ENCODE peak calls at places on chromosome 6, in five cellular contexts. I, K, Q, Y and B are unnamed samples. For H3K9me3 and H3K4me1, the result is how much of the 10 kb centered on the place peaks cover.

GRCh38 chr6:25998379-25998778 is 35.8 kb downstream of the TRIM38 start:
- DNase-seq in I (no peak), K (no peak), Q (no peak), Y (no peak), B (no peak)

GRCh38 chr6:149224399-149224798 is 93.1 kb upstream of the TAB2 start:
- DNase-seq in I (no peak), K (no peak), Q (no peak), Y (peak), B (no peak)

GRCh38 chr6:143721642-143722041 is 43.9 kb downstream of the PHACTR2 start:
- DNase-seq in I (no peak), K (no peak), Q (no peak), Y (peak), B (no peak)

GRCh38 chr6:158531970-158532369 is 27.9 kb upstream of the TMEM181 start:
- DNase-seq in I (no peak), K (no peak), Q (no peak), Y (no peak), B (no peak)

GRCh38 chr6:158713469-158713868 is 63.6 kb downstream of the SYTL3 start:
- DNase-seq in I (no peak), K (no peak), Q (no peak), Y (no peak), B (no peak)

GRCh38 chr6:56663344-56663743 is 20.7 kb upstream of the DST start:
- DNase-seq in I (no peak), K (no peak), Q (no peak), Y (no peak), B (no peak)

GRCh38 chr6:11277275-11278206 is 45.1 kb upstream of the NEDD9 start:
- DNase-seq in I (no peak), K (no peak), Q (no peak), Y (peak), B (no peak)

GRCh38 chr6:29853245-29853644 is 25.6 kb downstream of the HLA-G start:
- DNase-seq in I (no peak), K (no peak), Q (no peak), Y (no peak), B (no peak)

GRCh38 chr6:11734861-11735652 is 43.5 kb downstream of the ADTRP start:
- DNase-seq in I (no peak), K (no peak), Q (no peak), Y (peak), B (no peak)

GRCh38 chr6:106520711-106521367 is 108.5 kb downstream of the RTN4IP1 start:
- DNase-seq in I (no peak), K (peak), Q (peak), Y (no peak), B (no peak)

GRCh38 chr6:78867370-78868040 is at the start of gene IRAK1BP1:
- DNase-seq in I (peak), K (peak), Q (peak), Y (peak), B (peak)
- TF ChIP-seq POLR2A in I (no peak), K (no peak), Q (no peak), Y (no peak), B (no peak)

GRCh38 chr6:62652692-62653328 is 366.8 kb upstream of the KHDRBS2 start:
- DNase-seq in I (no peak), K (no peak), Q (no peak), Y (no peak), B (no peak)
- H3K9me3 ChIP-seq in I (half or more), K (half or more), Q (under half), Y (under half), B (under half)

DNA sequence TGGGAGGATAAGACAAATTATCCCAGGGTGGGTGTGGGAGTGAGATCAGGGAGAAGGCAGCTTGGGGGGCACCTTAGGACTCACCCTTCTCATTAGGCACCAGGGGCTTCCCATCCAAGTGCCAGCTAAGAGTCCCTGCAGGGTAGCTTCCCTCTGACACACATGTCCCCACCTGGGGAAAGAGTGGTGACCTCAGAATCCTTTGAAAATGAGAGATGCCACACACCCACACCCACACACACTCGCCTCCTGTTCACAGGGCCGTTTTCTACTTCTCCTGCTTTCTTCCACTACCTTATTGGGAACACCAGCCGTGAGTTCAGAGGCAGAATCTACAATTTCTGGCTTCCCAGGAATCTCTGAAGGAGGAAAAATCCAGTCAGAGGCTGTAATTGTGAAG is 1.0 kb downstream of the AGER start:
- DNase-seq in I (no peak), K (no peak), Q (no peak), Y (no peak), B (no peak)
- H3K4me1 ChIP-seq in I (half or more), K (half or more), Q (under half), Y (under half), B (under half)

GRCh38 chr6:16712931-16713484 is 48.3 kb downstream of the ATXN1 start:
- DNase-seq in I (no peak), K (no peak), Q (peak), Y (peak), B (no peak)
- TF ChIP-seq POLR2A in I (no peak), K (no peak), Q (peak), Y (no peak), B (no peak)

GRCh38 chr6:168039301-168039700 is 39.7 kb downstream of the FRMD1 start:
- DNase-seq in I (no peak), K (no peak), Q (no peak), Y (no peak), B (no peak)

GRCh38 chr6:168039849-168040248 is 39.2 kb downstream of the FRMD1 start:
- DNase-seq in I (peak), K (no peak), Q (no peak), Y (no peak), B (no peak)

GRCh38 chr6:168037856-168038255 is 40.4 kb downstream of the KIF25 start:
- DNase-seq in I (no peak), K (no peak), Q (no peak), Y (no peak), B (no peak)

GRCh38 chr6:168037242-168037641 is 39.8 kb downstream of the KIF25 start:
- DNase-seq in I (no peak), K (no peak), Q (no peak), Y (no peak), B (no peak)

DNA sequence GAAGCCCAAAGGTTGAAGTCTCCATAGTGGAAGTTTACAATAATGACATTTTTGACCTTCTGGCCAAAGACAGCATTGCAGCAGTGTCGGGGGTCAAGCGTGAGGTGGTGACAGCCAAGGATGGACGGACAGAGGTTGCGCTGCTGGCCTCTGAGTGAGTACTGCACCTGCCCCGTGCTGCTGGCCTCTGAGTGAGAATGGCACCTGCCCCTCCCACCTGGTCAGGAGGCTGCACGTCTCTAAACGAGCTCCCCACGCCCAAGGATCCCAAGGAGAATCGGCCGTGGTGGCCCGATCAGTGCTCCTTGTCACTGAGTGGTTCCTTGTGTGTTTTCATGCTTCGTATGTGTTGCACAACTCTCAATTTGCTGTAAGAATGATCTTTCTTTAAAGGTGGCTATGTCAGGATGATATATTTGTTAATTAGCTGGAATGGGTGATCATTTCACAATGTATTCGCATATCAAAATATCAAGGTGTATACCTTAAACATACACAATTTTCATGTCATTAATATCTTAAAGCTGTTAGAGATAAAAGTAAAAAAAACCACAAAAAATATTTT is 40.4 kb downstream of the FRMD1 start:
- DNase-seq in I (peak), K (no peak), Q (no peak), Y (no peak), B (no peak)
- H3K9me3 ChIP-seq in I (under half), K (under half), Q (under half), Y (under half), B (under half)

GRCh38 chr6:138981416-138981815 is 6.6 kb downstream of the REPS1 start:
- DNase-seq in I (no peak), K (no peak), Q (no peak), Y (no peak), B (no peak)
- H3K4me1 ChIP-seq in I (half or more), K (half or more), Q (under half), Y (under half), B (under half)

GRCh38 chr6:36624461-36625160 is 30.4 kb downstream of the SRSF3 start:
- DNase-seq in I (no peak), K (no peak), Q (no peak), Y (no peak), B (no peak)

GRCh38 chr6:36622901-36623546 is 28.9 kb downstream of the SRSF3 start:
- DNase-seq in I (no peak), K (no peak), Q (no peak), Y (no peak), B (no peak)

GRCh38 chr6:36625161-36625919 is 31.2 kb downstream of the SRSF3 start:
- DNase-seq in I (no peak), K (peak), Q (no peak), Y (no peak), B (no peak)

GRCh38 chr6:36621371-36621855 is 27.3 kb downstream of the SRSF3 start:
- DNase-seq in I (no peak), K (peak), Q (no peak), Y (no peak), B (peak)

GRCh38 chr6:36623547-36624459 is 29.6 kb downstream of the SRSF3 start:
- DNase-seq in I (peak), K (peak), Q (peak), Y (peak), B (peak)
- TF ChIP-seq POLR2A in I (no peak), K (no peak), Q (no peak), Y (no peak), B (no peak)

GRCh38 chr6:169685860-169686259 is 16.0 kb downstream of the WDR27 start:
- DNase-seq in I (no peak), K (no peak), Q (no peak), Y (no peak), B (no peak)
- H3K9me3 ChIP-seq in I (under half), K (under half), Q (under half), Y (under half), B (under half)